ENCODE peak calls at places on chromosomes 5 and 9, in nine cellular contexts. One of them, this sample, is unnamed. For H3K9me3 and H3K4me1, the result is how much of the 10 kb centered on the place peaks cover.

GRCh38 chr9:98129451-98129881 is 10.4 kb upstream of the TRIM14 start:
- DNase-seq in GM23248: no peak
- DNase-seq in suprapubic skin: no peak
- DNase-seq in aorta: no peak
- DNase-seq in ovary: no peak
- DNase-seq in A549: no peak
- DNase-seq in thyroid gland: no peak
- DNase-seq in body of pancreas: no peak
- DNase-seq in CD8-positive, alpha-beta T cell: no peak
- DNase-seq in this sample: no peak

GRCh38 chr5:143235423-143235822 is 168.1 kb downstream of the NR3C1 start:
- DNase-seq in GM23248: peak
- DNase-seq in suprapubic skin: no peak
- DNase-seq in aorta: no peak
- DNase-seq in ovary: no peak
- DNase-seq in A549: no peak
- DNase-seq in thyroid gland: no peak
- DNase-seq in body of pancreas: no peak
- DNase-seq in CD8-positive, alpha-beta T cell: no peak
- DNase-seq in this sample: no peak

GRCh38 chr5:156230887-156231286 is 96.1 kb upstream of the SGCD start:
- DNase-seq in GM23248: no peak
- DNase-seq in suprapubic skin: no peak
- DNase-seq in aorta: no peak
- DNase-seq in ovary: no peak
- DNase-seq in A549: no peak
- DNase-seq in thyroid gland: no peak
- DNase-seq in body of pancreas: no peak
- DNase-seq in CD8-positive, alpha-beta T cell: no peak
- DNase-seq in this sample: no peak

GRCh38 chr5:68683632-68684035 is 410.2 kb upstream of the SLC30A5 start:
- DNase-seq in GM23248: peak
- DNase-seq in suprapubic skin: no peak
- DNase-seq in aorta: no peak
- DNase-seq in ovary: no peak
- DNase-seq in A549: peak
- DNase-seq in thyroid gland: peak
- DNase-seq in body of pancreas: no peak
- DNase-seq in CD8-positive, alpha-beta T cell: no peak
- DNase-seq in this sample: no peak

GRCh38 chr5:14125262-14125661 is 17.9 kb upstream of the TRIO start:
- DNase-seq in GM23248: no peak
- DNase-seq in suprapubic skin: no peak
- DNase-seq in aorta: no peak
- DNase-seq in ovary: no peak
- DNase-seq in A549: no peak
- DNase-seq in thyroid gland: no peak
- DNase-seq in body of pancreas: no peak
- DNase-seq in CD8-positive, alpha-beta T cell: no peak
- DNase-seq in this sample: no peak

GRCh38 chr5:5141011-5141599 is 975 bp downstream of the ADAMTS16 start:
- DNase-seq in GM23248: no peak
- DNase-seq in suprapubic skin: no peak
- DNase-seq in aorta: no peak
- DNase-seq in ovary: no peak
- DNase-seq in A549: no peak
- DNase-seq in thyroid gland: no peak
- DNase-seq in body of pancreas: no peak
- DNase-seq in CD8-positive, alpha-beta T cell: no peak
- DNase-seq in this sample: no peak

GRCh38 chr9:109026306-109026705 is 13.0 kb upstream of the CTNNAL1 start:
- DNase-seq in GM23248: no peak
- DNase-seq in suprapubic skin: no peak
- DNase-seq in aorta: no peak
- DNase-seq in ovary: no peak
- DNase-seq in A549: no peak
- DNase-seq in thyroid gland: no peak
- DNase-seq in body of pancreas: no peak
- DNase-seq in CD8-positive, alpha-beta T cell: no peak
- DNase-seq in this sample: no peak

GRCh38 chr5:146878471-146879172 is at the start of gene PPP2R2B:
- DNase-seq in GM23248: peak
- DNase-seq in suprapubic skin: no peak
- DNase-seq in aorta: peak
- DNase-seq in ovary: no peak
- DNase-seq in A549: no peak
- DNase-seq in thyroid gland: peak
- DNase-seq in body of pancreas: peak
- DNase-seq in CD8-positive, alpha-beta T cell: peak
- DNase-seq in this sample: peak

GRCh38 chr5:181283347-181283746 is 22.4 kb upstream of the TRIM52 start:
- DNase-seq in GM23248: no peak
- DNase-seq in suprapubic skin: peak
- DNase-seq in aorta: peak
- DNase-seq in ovary: no peak
- DNase-seq in A549: no peak
- DNase-seq in thyroid gland: no peak
- DNase-seq in body of pancreas: no peak
- DNase-seq in CD8-positive, alpha-beta T cell: no peak
- DNase-seq in this sample: no peak

GRCh38 chr9:34927061-34927460 is 31.0 kb upstream of the PHF24 start:
- DNase-seq in GM23248: no peak
- DNase-seq in suprapubic skin: no peak
- DNase-seq in aorta: no peak
- DNase-seq in ovary: no peak
- DNase-seq in A549: no peak
- DNase-seq in thyroid gland: no peak
- DNase-seq in body of pancreas: no peak
- DNase-seq in CD8-positive, alpha-beta T cell: no peak
- DNase-seq in this sample: no peak

GRCh38 chr5:74630387-74631087 is 10.0 kb downstream of the ENC1 start:
- DNase-seq in GM23248: peak
- DNase-seq in suprapubic skin: no peak
- DNase-seq in aorta: no peak
- DNase-seq in ovary: no peak
- DNase-seq in A549: peak
- DNase-seq in thyroid gland: no peak
- DNase-seq in body of pancreas: no peak
- DNase-seq in CD8-positive, alpha-beta T cell: no peak
- DNase-seq in this sample: no peak

GRCh38 chr9:70435948-70436347 is 21.5 kb upstream of the KLF9 start:
- DNase-seq in GM23248: peak
- DNase-seq in suprapubic skin: no peak
- DNase-seq in aorta: no peak
- DNase-seq in ovary: no peak
- DNase-seq in A549: no peak
- DNase-seq in thyroid gland: no peak
- DNase-seq in body of pancreas: peak
- DNase-seq in CD8-positive, alpha-beta T cell: no peak
- DNase-seq in this sample: no peak

GRCh38 chr9:12730198-12730597 is 37.0 kb downstream of the TYRP1 start:
- DNase-seq in GM23248: no peak
- DNase-seq in suprapubic skin: no peak
- DNase-seq in aorta: no peak
- DNase-seq in ovary: no peak
- DNase-seq in A549: no peak
- DNase-seq in thyroid gland: no peak
- DNase-seq in body of pancreas: no peak
- DNase-seq in CD8-positive, alpha-beta T cell: no peak
- DNase-seq in this sample: no peak

GRCh38 chr9:112537561-112537960 is 50.9 kb downstream of the KIAA1958 start:
- DNase-seq in GM23248: no peak
- DNase-seq in suprapubic skin: no peak
- DNase-seq in aorta: no peak
- DNase-seq in ovary: no peak
- DNase-seq in A549: no peak
- DNase-seq in thyroid gland: no peak
- DNase-seq in body of pancreas: no peak
- DNase-seq in CD8-positive, alpha-beta T cell: no peak
- DNase-seq in this sample: no peak

GRCh38 chr9:112533660-112534059 is 47.0 kb downstream of the KIAA1958 start:
- DNase-seq in GM23248: no peak
- DNase-seq in suprapubic skin: no peak
- DNase-seq in aorta: no peak
- DNase-seq in ovary: no peak
- DNase-seq in A549: no peak
- DNase-seq in thyroid gland: no peak
- DNase-seq in body of pancreas: no peak
- DNase-seq in CD8-positive, alpha-beta T cell: no peak
- DNase-seq in this sample: no peak

GRCh38 chr9:112532427-112532826 is 45.8 kb downstream of the KIAA1958 start:
- DNase-seq in GM23248: peak
- DNase-seq in suprapubic skin: no peak
- DNase-seq in aorta: no peak
- DNase-seq in ovary: peak
- DNase-seq in A549: no peak
- DNase-seq in thyroid gland: no peak
- DNase-seq in body of pancreas: peak
- DNase-seq in CD8-positive, alpha-beta T cell: no peak
- DNase-seq in this sample: peak

GRCh38 chr9:112535364-112535763 is 48.7 kb downstream of the KIAA1958 start:
- DNase-seq in GM23248: peak
- DNase-seq in suprapubic skin: no peak
- DNase-seq in aorta: no peak
- DNase-seq in ovary: no peak
- DNase-seq in A549: no peak
- DNase-seq in thyroid gland: no peak
- DNase-seq in body of pancreas: no peak
- DNase-seq in CD8-positive, alpha-beta T cell: no peak
- DNase-seq in this sample: no peak

GRCh38 chr9:112535811-112536210 is 49.2 kb downstream of the KIAA1958 start:
- DNase-seq in GM23248: peak
- DNase-seq in suprapubic skin: no peak
- DNase-seq in aorta: no peak
- DNase-seq in ovary: no peak
- DNase-seq in A549: no peak
- DNase-seq in thyroid gland: no peak
- DNase-seq in body of pancreas: no peak
- DNase-seq in CD8-positive, alpha-beta T cell: no peak
- DNase-seq in this sample: no peak
- H3K9me3 ChIP-seq in GM23248: under half
- H3K9me3 ChIP-seq in suprapubic skin: under half
- H3K9me3 ChIP-seq in aorta: under half
- H3K9me3 ChIP-seq in ovary: under half
- H3K9me3 ChIP-seq in A549: under half
- H3K9me3 ChIP-seq in thyroid gland: under half
- H3K9me3 ChIP-seq in body of pancreas: under half
- H3K9me3 ChIP-seq in CD8-positive, alpha-beta T cell: under half
- H3K9me3 ChIP-seq in this sample: under half

DNA sequence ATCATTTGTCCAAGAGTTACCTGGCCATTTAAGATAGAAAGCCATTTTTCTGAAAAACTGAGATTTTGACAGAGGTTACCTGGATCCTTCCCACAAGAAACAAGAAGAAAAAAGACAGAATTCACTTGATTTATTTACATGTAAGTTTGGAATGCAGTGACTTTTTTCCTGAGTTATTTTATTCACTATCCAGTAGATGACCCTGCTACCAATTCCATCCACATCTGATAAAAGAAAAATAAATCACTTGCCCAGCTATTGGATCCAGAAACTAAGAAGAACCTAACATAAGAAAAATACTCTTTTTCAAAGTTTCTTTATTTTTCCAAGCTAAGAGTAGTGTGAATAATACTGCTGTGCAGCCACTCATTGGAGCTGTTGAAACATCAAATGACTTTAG is 275.2 kb downstream of the CETN3 start:
- DNase-seq in GM23248: no peak
- DNase-seq in suprapubic skin: no peak
- DNase-seq in aorta: no peak
- DNase-seq in ovary: no peak
- DNase-seq in A549: no peak
- DNase-seq in thyroid gland: no peak
- DNase-seq in body of pancreas: no peak
- DNase-seq in CD8-positive, alpha-beta T cell: no peak
- DNase-seq in this sample: no peak
- H3K4me1 ChIP-seq in GM23248: under half
- H3K4me1 ChIP-seq in suprapubic skin: under half
- H3K4me1 ChIP-seq in aorta: under half
- H3K4me1 ChIP-seq in ovary: under half
- H3K4me1 ChIP-seq in A549: under half
- H3K4me1 ChIP-seq in thyroid gland: under half
- H3K4me1 ChIP-seq in body of pancreas: under half
- H3K4me1 ChIP-seq in CD8-positive, alpha-beta T cell: under half
- H3K4me1 ChIP-seq in this sample: under half

GRCh38 chr5:179400020-179400419 is 54.8 kb upstream of the ADAMTS2 start:
- DNase-seq in GM23248: no peak
- DNase-seq in suprapubic skin: no peak
- DNase-seq in aorta: no peak
- DNase-seq in ovary: no peak
- DNase-seq in A549: no peak
- DNase-seq in thyroid gland: no peak
- DNase-seq in body of pancreas: no peak
- DNase-seq in CD8-positive, alpha-beta T cell: no peak
- DNase-seq in this sample: no peak
- H3K9me3 ChIP-seq in GM23248: under half
- H3K9me3 ChIP-seq in suprapubic skin: under half
- H3K9me3 ChIP-seq in aorta: under half
- H3K9me3 ChIP-seq in ovary: under half
- H3K9me3 ChIP-seq in A549: under half
- H3K9me3 ChIP-seq in thyroid gland: under half
- H3K9me3 ChIP-seq in body of pancreas: under half
- H3K9me3 ChIP-seq in CD8-positive, alpha-beta T cell: under half
- H3K9me3 ChIP-seq in this sample: under half

GRCh38 chr5:132203916-132204315 is 23.7 kb downstream of the P4HA2 start:
- DNase-seq in GM23248: no peak
- DNase-seq in suprapubic skin: peak
- DNase-seq in aorta: no peak
- DNase-seq in ovary: no peak
- DNase-seq in A549: no peak
- DNase-seq in thyroid gland: no peak
- DNase-seq in body of pancreas: no peak
- DNase-seq in CD8-positive, alpha-beta T cell: no peak
- DNase-seq in this sample: no peak
- H3K4me1 ChIP-seq in GM23248: under half
- H3K4me1 ChIP-seq in suprapubic skin: under half
- H3K4me1 ChIP-seq in aorta: under half
- H3K4me1 ChIP-seq in ovary: under half
- H3K4me1 ChIP-seq in A549: under half
- H3K4me1 ChIP-seq in thyroid gland: under half
- H3K4me1 ChIP-seq in body of pancreas: half or more
- H3K4me1 ChIP-seq in CD8-positive, alpha-beta T cell: under half
- H3K4me1 ChIP-seq in this sample: under half

DNA sequence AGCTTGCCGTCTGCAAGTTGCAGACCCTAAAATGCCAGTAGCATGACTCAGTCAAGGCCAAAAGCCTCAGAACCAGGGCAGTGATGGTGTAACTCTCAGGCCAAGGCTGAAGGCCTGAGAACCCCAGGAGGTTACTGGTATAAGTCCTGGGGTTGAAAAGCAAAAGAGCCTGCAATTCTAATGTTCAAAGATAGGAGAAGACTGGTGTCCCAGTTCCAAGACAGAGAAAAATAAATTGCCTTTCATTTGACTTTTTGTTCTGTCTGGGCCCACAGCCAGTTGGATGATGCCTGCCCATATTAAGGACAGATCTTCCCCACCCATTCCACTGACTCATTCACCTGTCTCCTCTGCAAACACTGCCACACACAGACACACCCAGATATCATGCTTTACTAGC is 673.2 kb downstream of the CDH18 start:
- DNase-seq in GM23248: no peak
- DNase-seq in suprapubic skin: no peak
- DNase-seq in aorta: no peak
- DNase-seq in ovary: no peak
- DNase-seq in A549: peak
- DNase-seq in thyroid gland: no peak
- DNase-seq in body of pancreas: no peak
- DNase-seq in CD8-positive, alpha-beta T cell: no peak
- DNase-seq in this sample: no peak
- H3K9me3 ChIP-seq in GM23248: under half
- H3K9me3 ChIP-seq in suprapubic skin: under half
- H3K9me3 ChIP-seq in aorta: under half
- H3K9me3 ChIP-seq in ovary: under half
- H3K9me3 ChIP-seq in A549: under half
- H3K9me3 ChIP-seq in thyroid gland: under half
- H3K9me3 ChIP-seq in body of pancreas: under half
- H3K9me3 ChIP-seq in CD8-positive, alpha-beta T cell: under half
- H3K9me3 ChIP-seq in this sample: under half